ENCODE peak calls at places on chromosomes 12 and 14, in eight cellular contexts. Q is esophagus squamous epithelium, S is HepG2, O is suprapubic skin, E is tibial artery, X is body of pancreas, G is pancreas, W is mammary epithelial cell. L is an unnamed sample. For H3K27me3, the result is how much of the 10 kb centered on the place peaks cover.

GRCh38 chr12:124298685-124299410 is 4.0 kb downstream of the RFLNA start:
- DNase-seq in Q (no peak), S (no peak), O (no peak), E (no peak), X (no peak), G (no peak), W (no peak), L (no peak)

GRCh38 chr14:48398675-48399282 is 723.4 kb upstream of the MDGA2 start:
- DNase-seq in Q (no peak), S (peak), O (no peak), E (no peak), X (peak), G (no peak), W (peak), L (peak)

GRCh38 chr12:482061-482460 is 22.3 kb downstream of the B4GALNT3 start:
- DNase-seq in Q (no peak), S (no peak), O (peak), E (no peak), X (no peak), G (no peak), W (no peak), L (no peak)

GRCh38 chr12:130157998-130158774 is 4.1 kb upstream of the FZD10 start:
- DNase-seq in Q (no peak), S (no peak), O (no peak), E (no peak), X (no peak), G (no peak), W (no peak), L (no peak)

GRCh38 chr14:95886366-95886765 is 9.7 kb downstream of the TUNAR start:
- DNase-seq in Q (no peak), S (no peak), O (no peak), E (no peak), X (peak), G (no peak), W (no peak), L (no peak)

GRCh38 chr14:54579606-54580005 is 12.7 kb downstream of the SAMD4A start:
- DNase-seq in Q (no peak), S (no peak), O (no peak), E (no peak), X (no peak), G (no peak), W (no peak), L (peak)

GRCh38 chr14:37153483-37153882 is 18.9 kb downstream of the SLC25A21 start:
- DNase-seq in Q (no peak), S (no peak), O (no peak), E (no peak), X (no peak), G (no peak), W (no peak), L (no peak)

GRCh38 chr12:1935242-1935641 is 16.8 kb upstream of the CACNA2D4 start:
- DNase-seq in Q (no peak), S (no peak), O (no peak), E (peak), X (no peak), G (no peak), W (no peak), L (no peak)

GRCh38 chr14:51860164-51860835 is at the start of gene GNG2:
- DNase-seq in Q (peak), S (no peak), O (peak), E (peak), X (peak), G (peak), W (peak), L (peak)

GRCh38 chr12:26831959-26832816 is 806 bp downstream of the ITPR2 start:
- DNase-seq in Q (no peak), S (peak), O (peak), E (peak), X (peak), G (peak), W (peak), L (peak)

DNA sequence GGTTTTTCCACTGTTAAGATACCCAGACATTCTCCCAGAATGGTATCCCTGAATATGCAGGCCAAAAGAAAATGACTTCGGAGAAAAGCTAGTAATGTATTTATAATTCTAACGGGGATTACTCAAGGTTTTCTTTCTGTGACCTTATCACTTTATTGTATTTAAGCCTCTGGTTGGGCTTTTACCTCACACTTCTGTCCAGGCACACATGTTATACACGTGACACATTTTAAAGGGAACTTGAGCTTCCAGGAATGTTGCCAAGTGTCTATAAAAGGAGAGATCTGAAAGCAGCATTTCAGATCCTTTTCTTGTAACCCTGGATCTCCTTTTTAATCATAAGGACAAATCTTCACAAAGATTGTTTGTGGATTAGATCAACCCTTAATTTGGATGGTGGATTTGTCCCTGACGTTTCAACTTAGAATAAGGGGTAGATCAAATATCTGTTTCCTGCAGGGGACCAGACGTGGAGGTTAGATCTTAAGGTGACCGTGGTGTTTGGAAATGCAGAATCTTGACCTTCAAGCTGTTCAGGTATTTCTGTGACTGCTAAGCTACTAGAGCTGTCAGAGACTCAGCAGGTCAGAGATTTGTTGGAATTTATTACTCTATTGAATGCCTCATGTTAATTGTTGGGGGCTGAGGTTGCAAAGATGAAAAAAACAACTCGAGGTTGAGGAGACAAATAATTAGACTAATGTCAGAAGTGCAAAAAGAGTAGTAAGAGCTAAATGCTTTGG is 1.5 kb downstream of the CIPC start:
- DNase-seq in Q (no peak), S (no peak), O (no peak), E (no peak), X (peak), G (no peak), W (peak), L (peak)
- H3K4me3 ChIP-seq in Q (peak), S (peak), O (peak), E (peak), X (no peak), G (peak), W (peak), L (no peak)

DNA sequence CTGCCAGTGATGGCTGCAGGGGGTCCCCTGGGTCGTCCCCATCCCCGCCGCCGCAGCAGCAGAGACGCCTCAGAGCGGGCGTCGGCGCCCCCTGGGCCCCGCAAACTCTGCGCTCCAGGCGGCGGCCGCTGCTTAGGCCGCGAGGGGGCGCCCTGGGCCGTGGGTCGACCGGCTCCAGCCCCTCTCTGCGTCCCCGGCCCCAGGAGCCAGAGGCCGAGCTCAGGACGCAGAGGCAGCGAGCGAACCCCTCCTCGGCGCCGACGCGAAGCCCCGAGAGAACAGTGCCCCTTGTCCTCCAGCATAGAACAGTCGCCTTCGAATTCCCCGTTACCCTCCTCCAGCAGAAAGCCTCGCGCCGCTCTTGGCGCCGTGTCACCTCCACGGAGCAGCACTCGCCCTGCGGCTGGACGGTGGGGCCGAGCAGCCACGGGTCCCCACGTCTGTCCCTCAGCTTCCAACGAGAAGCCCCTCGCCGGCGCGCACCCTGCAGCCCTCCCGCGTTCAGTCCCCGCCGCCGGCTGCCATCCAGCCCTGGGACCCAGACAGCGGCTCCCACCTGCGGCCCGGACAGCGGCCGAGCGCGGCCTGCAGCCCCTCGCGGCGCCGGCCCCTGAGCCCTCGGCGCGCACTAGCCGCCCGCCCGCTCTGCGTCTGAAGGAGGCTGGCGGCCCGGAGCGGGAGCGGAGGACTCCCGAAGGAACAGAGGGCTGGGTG is 106.6 kb downstream of the PRICKLE1 start:
- DNase-seq in Q (no peak), S (peak), O (peak), E (peak), X (peak), G (peak), W (peak), L (peak)
- TF ChIP-seq CTCF in Q (peak), S (peak), O (peak), E (peak), X (peak), G (peak), W (peak), L (peak)

DNA sequence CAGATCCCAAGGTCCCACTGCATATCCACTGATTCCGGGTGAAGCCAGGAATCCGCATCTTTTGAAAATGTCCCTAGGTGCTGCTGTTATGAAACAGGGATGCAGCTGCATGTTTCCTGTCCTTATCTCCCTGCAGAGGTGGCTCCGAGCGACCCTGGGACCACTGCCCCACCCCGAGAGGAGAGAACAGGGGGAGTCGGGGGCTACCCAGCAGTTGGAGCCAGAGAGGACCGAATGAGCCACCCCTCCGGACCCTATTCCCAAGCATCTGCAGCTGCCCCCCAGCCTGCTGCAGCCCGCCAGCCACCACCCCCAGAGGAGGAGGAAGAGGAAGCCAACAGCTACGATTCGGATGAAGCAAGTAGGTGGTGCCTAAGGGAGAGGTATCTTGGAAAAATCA is 30.3 kb upstream of the OAS1 start:
- DNase-seq in Q (no peak), S (no peak), O (no peak), E (no peak), X (no peak), G (no peak), W (no peak), L (no peak)
- H3K27me3 ChIP-seq in Q (half or more), S (under half), O (half or more), E (half or more), X (under half), G (under half), W (under half), L (under half)

GRCh38 chr12:128843538-128843937 is 9.7 kb upstream of the GLT1D1 start:
- DNase-seq in Q (no peak), S (no peak), O (no peak), E (no peak), X (no peak), G (no peak), W (no peak), L (no peak)

GRCh38 chr12:128844031-128844635 is 9.1 kb upstream of the GLT1D1 start:
- DNase-seq in Q (no peak), S (peak), O (no peak), E (no peak), X (peak), G (no peak), W (no peak), L (no peak)

GRCh38 chr12:128842579-128842978 is 10.7 kb upstream of the GLT1D1 start:
- DNase-seq in Q (no peak), S (no peak), O (no peak), E (no peak), X (no peak), G (no peak), W (no peak), L (no peak)

GRCh38 chr12:128840862-128841468 is 12.3 kb upstream of the GLT1D1 start:
- DNase-seq in Q (no peak), S (no peak), O (no peak), E (no peak), X (no peak), G (no peak), W (no peak), L (no peak)
- H3K4me3 ChIP-seq in Q (no peak), S (no peak), O (no peak), E (no peak), X (no peak), G (no peak), W (no peak), L (no peak)